ENCODE peak calls at places on chromosomes 4 and X, in six cellular contexts. C, P, Z, K, V and O are unnamed samples.

GRCh38 chr4:38491854-38492478 is 172.0 kb upstream of the KLF3 start:
- DNase-seq in P (no peak), V (no peak), K (no peak), C (no peak), Z (no peak), O (no peak)

GRCh38 chr4:32133141-32133540 is 1413.0 kb downstream of the PCDH7 start:
- DNase-seq in K (no peak), C (no peak), V (no peak), P (no peak), Z (peak), O (no peak)

GRCh38 chr4:187077749-187078148 is 354.1 kb upstream of the FAT1 start:
- DNase-seq in P (no peak), K (no peak), C (no peak), V (no peak), Z (no peak), O (no peak)

GRCh38 chr4:47668810-47669408 is 169.0 kb downstream of the CORIN start:
- DNase-seq in Z (peak), V (no peak), K (no peak), P (peak), C (peak), O (no peak)

GRCh38 chr4:16120720-16121119 is 36.9 kb upstream of the PROM1 start:
- DNase-seq in P (no peak), V (no peak), K (no peak), C (peak), Z (no peak), O (no peak)

GRCh38 chr4:184891765-184892164 is 66.0 kb upstream of the ACSL1 start:
- DNase-seq in Z (no peak), K (no peak), V (no peak), C (no peak), P (no peak), O (no peak)

GRCh38 chrX:30065226-30065625 is 150.1 kb upstream of the MAGEB2 start:
- DNase-seq in K (no peak), V (no peak), Z (peak), P (no peak), C (no peak), O (peak)

GRCh38 chr4:3827616-3828492 is 61.7 kb downstream of the ADRA2C start:
- DNase-seq in V (peak), P (no peak), K (no peak), C (no peak), Z (peak), O (no peak)

GRCh38 chr4:68463796-68464195 is 16.5 kb downstream of the TMPRSS11E start:
- DNase-seq in C (no peak), P (no peak), K (no peak), Z (no peak), V (no peak), O (no peak)

GRCh38 chrX:94361241-94361640 is 687.2 kb downstream of the FAM133A start:
- DNase-seq in Z (no peak), K (no peak), P (no peak), C (no peak), V (no peak), O (no peak)

GRCh38 chr4:6267573-6267972 is 2.1 kb upstream of the WFS1 start:
- DNase-seq in P (no peak), V (no peak), Z (no peak), K (no peak), C (no peak), O (no peak)

GRCh38 chrX:154380153-154380552 is 1.1 kb downstream of the EMD start:
- DNase-seq in C (no peak), K (no peak), V (no peak), Z (no peak), P (no peak), O (no peak)

GRCh38 chrX:100695991-100696390 is 35.9 kb downstream of the SYTL4 start:
- DNase-seq in K (no peak), V (no peak), C (no peak), Z (no peak), P (no peak), O (no peak)

GRCh38 chrX:120021927-120022326 is 55.6 kb downstream of the RHOXF2B start:
- DNase-seq in K (no peak), Z (no peak), V (no peak), C (no peak), P (no peak), O (no peak)

GRCh38 chrX:40646489-40647306 is 663 bp downstream of the CXorf38 start:
- DNase-seq in V (peak), Z (peak), C (peak), K (no peak), P (peak), O (no peak)

GRCh38 chrX:45743081-45743533 is 542.4 kb upstream of the DIPK2B start:
- DNase-seq in Z (no peak), K (no peak), P (no peak), V (no peak), C (peak), O (no peak)

GRCh38 chr4:24910504-24910903 is 2.3 kb downstream of the CCDC149 start:
- DNase-seq in C (no peak), Z (no peak), K (no peak), V (no peak), P (no peak), O (no peak)

GRCh38 chr4:37516057-37516775 is 170.0 kb downstream of the RELL1 start:
- DNase-seq in C (no peak), Z (no peak), P (no peak), K (no peak), V (no peak), O (no peak)

GRCh38 chr4:133839326-133839725 is 362.3 kb downstream of the PABPC4L start:
- DNase-seq in P (no peak), C (peak), V (no peak), Z (peak), K (no peak), O (no peak)